ENCODE peak calls at places on chromosomes 2 and 18, in eight cellular contexts. T is Peyer's patch; X is ureter; W is H54; S is stimulated activated CD4-positive, alpha-beta T cell treated with anti-CD3 and anti-CD28 coated beads, Interleukin-2, amount 100 ng/mL, for 48 hours; H is NCI-H146; J is GM12891; U is progenitor cell of endocrine pancreas. N is an unnamed sample.

GRCh38 chr2:209331291-209331844 is 92.5 kb upstream of the MAP2 start:
- DNase-seq in T (no peak), X (no peak), W (no peak), S (no peak), H (peak; percentile 16), J (no peak), U (no peak), N (no peak)

GRCh38 chr18:26746284-26747130 is 119.0 kb downstream of the AQP4 start:
- DNase-seq in T (no peak), X (no peak), W (no peak), S (no peak), H (no peak), J (no peak), U (no peak), N (peak; percentile 51)

GRCh38 chr2:9481257-9481922 is 7.0 kb downstream of the IAH1 start:
- DNase-seq in T (no peak), X (no peak), W (no peak), S (no peak), H (no peak), J (no peak), U (no peak), N (no peak)

GRCh38 chr18:56770873-56771272 is 119.7 kb downstream of the WDR7 start:
- DNase-seq in T (no peak), X (no peak), W (no peak), S (no peak), H (no peak), J (no peak), U (no peak), N (no peak)

GRCh38 chr2:223465793-223466192 is 136.4 kb downstream of the SCG2 start:
- DNase-seq in T (peak; percentile 23), X (peak; percentile 85), W (peak; percentile 45), S (no peak), H (no peak), J (no peak), U (no peak), N (peak; percentile 93)

GRCh38 chr2:24315669-24316068 is 44.7 kb downstream of the ITSN2 start:
- DNase-seq in T (no peak), X (no peak), W (no peak), S (no peak), H (no peak), J (peak; percentile 35), U (no peak), N (no peak)

GRCh38 chr2:231110551-231110950 is 14.3 kb downstream of the HTR2B start:
- DNase-seq in T (no peak), X (no peak), W (no peak), S (no peak), H (no peak), J (no peak), U (no peak), N (no peak)

GRCh38 chr2:98134138-98134537 is 47.2 kb downstream of the VWA3B start:
- DNase-seq in T (peak; percentile 50), X (no peak), W (no peak), S (peak; percentile 11), H (no peak), J (peak; percentile 62), U (no peak), N (no peak)

GRCh38 chr2:138823651-138824050 is 43.5 kb upstream of the NXPH2 start:
- DNase-seq in T (no peak), X (no peak), W (no peak), S (no peak), H (peak; percentile 95), J (no peak), U (no peak), N (no peak)

GRCh38 chr2:21944536-21944935 is 820.8 kb downstream of the TDRD15 start:
- DNase-seq in T (no peak), X (no peak), W (no peak), S (no peak), H (no peak), J (no peak), U (no peak), N (no peak)

GRCh38 chr2:153416071-153416470 is 62.5 kb downstream of the RPRM start:
- DNase-seq in T (no peak), X (no peak), W (no peak), S (no peak), H (no peak), J (no peak), U (no peak), N (no peak)

GRCh38 chr2:179031731-179032408 is 18.1 kb downstream of the CCDC141 start:
- DNase-seq in T (no peak), X (no peak), W (no peak), S (no peak), H (no peak), J (no peak), U (no peak), N (no peak)

GRCh38 chr2:3115301-3116042 is 262.1 kb downstream of the EIPR1 start:
- DNase-seq in T (no peak), X (no peak), W (no peak), S (no peak), H (no peak), J (no peak), U (no peak), N (no peak)

GRCh38 chr2:154238252-154238651 is 366.5 kb downstream of the GALNT13 start:
- DNase-seq in T (no peak), X (no peak), W (no peak), S (no peak), H (no peak), J (no peak), U (no peak), N (no peak)

GRCh38 chr2:238636269-238637073 is 209.7 kb downstream of the ASB1 start:
- DNase-seq in T (no peak), X (peak; percentile 67), W (peak; percentile 40), S (no peak), H (no peak), J (no peak), U (no peak), N (no peak)

GRCh38 chr2:215299337-215299859 is 12.5 kb upstream of the ATIC start:
- DNase-seq in T (no peak), X (no peak), W (no peak), S (no peak), H (no peak), J (no peak), U (no peak), N (no peak)

GRCh38 chr2:159591221-159591620 is 25.1 kb downstream of the BAZ2B start:
- DNase-seq in T (no peak), X (no peak), W (no peak), S (no peak), H (no peak), J (no peak), U (no peak), N (no peak)

GRCh38 chr18:50097702-50098101 is 97.2 kb downstream of the MYO5B start:
- DNase-seq in T (no peak), X (no peak), W (no peak), S (no peak), H (no peak), J (no peak), U (no peak), N (peak; percentile 84)

GRCh38 chr2:223100061-223100511 is 48.1 kb downstream of the KCNE4 start:
- DNase-seq in T (no peak), X (peak; percentile 80), W (no peak), S (no peak), H (no peak), J (no peak), U (no peak), N (no peak)

GRCh38 chr18:52459890-52460289 is 119.9 kb downstream of the DCC start:
- DNase-seq in T (no peak), X (no peak), W (no peak), S (no peak), H (no peak), J (no peak), U (no peak), N (no peak)

GRCh38 chr2:3040819-3041218 is 336.8 kb downstream of the EIPR1 start:
- DNase-seq in T (no peak), X (no peak), W (no peak), S (no peak), H (no peak), J (no peak), U (no peak), N (no peak)

GRCh38 chr2:39380525-39381150 is 56.4 kb downstream of the MAP4K3 start:
- DNase-seq in T (no peak), X (no peak), W (no peak), S (no peak), H (peak; percentile 24), J (no peak), U (no peak), N (no peak)

GRCh38 chr2:170972508-170973224 is 43.6 kb downstream of the GORASP2 start:
- DNase-seq in T (no peak), X (no peak), W (no peak), S (no peak), H (peak; percentile 19), J (no peak), U (no peak), N (no peak)

GRCh38 chr18:44818148-44818547 is 137.5 kb downstream of the SETBP1 start:
- DNase-seq in T (peak; percentile 51), X (no peak), W (no peak), S (no peak), H (no peak), J (no peak), U (no peak), N (no peak)

GRCh38 chr2:1766400-1766799 is 22.1 kb upstream of the PXDN start:
- DNase-seq in T (no peak), X (no peak), W (no peak), S (no peak), H (no peak), J (no peak), U (no peak), N (no peak)

GRCh38 chr18:25168011-25168410 is 184.0 kb downstream of the ZNF521 start:
- DNase-seq in T (no peak), X (no peak), W (no peak), S (no peak), H (no peak), J (no peak), U (no peak), N (no peak)

GRCh38 chr2:117409443-117409842 is 405.0 kb upstream of the DDX18 start:
- DNase-seq in T (no peak), X (no peak), W (no peak), S (no peak), H (no peak), J (no peak), U (no peak), N (no peak)

GRCh38 chr2:40204268-40204667 is 247.6 kb downstream of the SLC8A1 start:
- DNase-seq in T (no peak), X (no peak), W (no peak), S (no peak), H (no peak), J (no peak), U (no peak), N (no peak)

GRCh38 chr2:56444339-56444738 is 260.5 kb downstream of the CCDC85A start:
- DNase-seq in T (no peak), X (peak; percentile 61), W (no peak), S (no peak), H (peak; percentile 3), J (no peak), U (no peak), N (no peak)

GRCh38 chr2:96906719-96907404 is 37.0 kb upstream of the SEMA4C start:
- DNase-seq in T (no peak), X (no peak), W (no peak), S (no peak), H (no peak), J (no peak), U (no peak), N (peak; percentile 81)

GRCh38 chr2:3443083-3443482 is 63.6 kb downstream of the TRAPPC12 start:
- DNase-seq in T (no peak), X (no peak), W (no peak), S (no peak), H (no peak), J (no peak), U (no peak), N (no peak)

GRCh38 chr2:43450617-43451016 is 145.2 kb downstream of the THADA start:
- DNase-seq in T (no peak), X (no peak), W (no peak), S (no peak), H (no peak), J (no peak), U (no peak), N (no peak)

GRCh38 chr2:120177011-120177621 is 46.1 kb downstream of the TMEM185B start:
- DNase-seq in T (peak; percentile 85), X (peak; percentile 77), W (no peak), S (peak; percentile 59), H (no peak), J (peak; percentile 48), U (no peak), N (no peak)

GRCh38 chr2:182186132-182186735 is 200.6 kb downstream of the PPP1R1C start:
- DNase-seq in T (no peak), X (no peak), W (peak; percentile 9), S (no peak), H (peak; percentile 25), J (peak; percentile 0), U (no peak), N (no peak)